ENCODE peak calls at places on chromosomes 7 and 10, in six cellular contexts. E is esophagus squamous epithelium, X is body of pancreas, A is lower leg skin, K is H54, C is HCT116. M is an unnamed sample.

GRCh38 chr7:118872568-118872967 is 648.1 kb downstream of the ANKRD7 start:
- DNase-seq in E (no peak), X (no peak), A (peak; percentile 28), K (no peak), C (peak; percentile 24), M (no peak)

GRCh38 chr10:69439350-69439739 is 11.9 kb upstream of the TSPAN15 start:
- DNase-seq in E (no peak), X (peak; percentile 55), A (peak; percentile 63), K (peak; percentile 83), C (no peak), M (no peak)

GRCh38 chr7:28865494-28866257 is 92.5 kb downstream of the TRIL start:
- DNase-seq in E (no peak), X (no peak), A (no peak), K (no peak), C (no peak), M (no peak)

GRCh38 chr10:122258136-122259074 is 12.7 kb upstream of the BTBD16 start:
- DNase-seq in E (no peak), X (no peak), A (no peak), K (no peak), C (no peak), M (no peak)

GRCh38 chr7:29563590-29564454 is at the start of gene PRR15:
- DNase-seq in E (no peak), X (peak; percentile 86), A (no peak), K (no peak), C (peak; percentile 76), M (peak; percentile 16)

GRCh38 chr7:92448185-92448747 is 984 bp downstream of the GATAD1 start:
- DNase-seq in E (no peak), X (peak; percentile 67), A (peak; percentile 58), K (peak; percentile 30), C (peak; percentile 57), M (peak; percentile 86)

GRCh38 chr7:111005445-111005844 is 85.5 kb upstream of the LRRN3 start:
- DNase-seq in E (no peak), X (no peak), A (no peak), K (no peak), C (no peak), M (no peak)

GRCh38 chr10:3014968-3015367 is 52.4 kb upstream of the PFKP start:
- DNase-seq in E (no peak), X (peak; percentile 19), A (no peak), K (no peak), C (no peak), M (no peak)

GRCh38 chr10:77845455-77845850 is 81.1 kb downstream of the DLG5 start:
- DNase-seq in E (no peak), X (no peak), A (no peak), K (no peak), C (no peak), M (no peak)

GRCh38 chr10:29430101-29430500 is 141.2 kb downstream of the LYZL1 start:
- DNase-seq in E (no peak), X (no peak), A (no peak), K (no peak), C (no peak), M (no peak)

GRCh38 chr7:2701832-2702593 is 14.0 kb downstream of the AMZ1 start:
- DNase-seq in E (no peak), X (peak; percentile 29), A (peak; percentile 64), K (peak; percentile 86), C (no peak), M (no peak)

GRCh38 chr10:27041196-27041595 is 59.1 kb downstream of the ANKRD26 start:
- DNase-seq in E (no peak), X (no peak), A (no peak), K (no peak), C (no peak), M (no peak)

GRCh38 chr10:75469018-75469616 is 37.7 kb downstream of the LRMDA start:
- DNase-seq in E (no peak), X (peak; percentile 27), A (peak; percentile 79), K (peak; percentile 76), C (no peak), M (no peak)

GRCh38 chr7:120609136-120609753 is 248.7 kb downstream of the TSPAN12 start:
- DNase-seq in E (no peak), X (no peak), A (no peak), K (no peak), C (no peak), M (no peak)

GRCh38 chr10:80619036-80619435 is 81.3 kb downstream of the SH2D4B start:
- DNase-seq in E (no peak), X (no peak), A (no peak), K (no peak), C (no peak), M (no peak)

GRCh38 chr10:85599081-85599480 is 767.5 kb downstream of the GRID1 start:
- DNase-seq in E (no peak), X (no peak), A (no peak), K (no peak), C (no peak), M (no peak)

GRCh38 chr10:493391-494148 is 195.9 kb downstream of the DIP2C start:
- DNase-seq in E (no peak), X (no peak), A (no peak), K (no peak), C (no peak), M (no peak)

GRCh38 chr7:145700488-145700887 is 416.1 kb upstream of the CNTNAP2 start:
- DNase-seq in E (no peak), X (no peak), A (no peak), K (no peak), C (no peak), M (no peak)

DNA sequence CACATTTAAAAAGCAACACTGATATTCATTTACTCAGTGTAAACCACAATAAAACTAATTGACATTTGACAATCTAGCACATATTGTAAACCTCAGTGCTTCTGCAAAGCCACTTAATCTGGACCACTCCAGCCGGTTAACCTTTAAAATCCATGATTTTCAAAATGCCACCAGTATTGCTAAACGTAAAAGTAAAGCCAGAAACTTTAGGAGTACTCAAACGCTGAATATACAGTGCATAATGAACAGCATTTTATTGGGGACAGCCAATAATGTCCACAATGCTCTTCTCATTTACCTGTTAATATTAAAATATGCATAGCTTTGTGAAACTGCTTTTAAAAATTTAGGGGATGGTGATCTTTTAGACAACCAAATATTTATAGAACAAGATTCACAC is 10.8 kb downstream of the HNRNPA2B1 start:
- DNase-seq in E (no peak), X (no peak), A (no peak), K (no peak), C (no peak), M (no peak)
- TF ChIP-seq POLR2A in E (no peak), X (no peak), A (no peak), K (no peak), C (no peak), M (no peak)

GRCh38 chr10:104339469-104340098 is 1.3 kb upstream of the ITPRIP start:
- DNase-seq in E (no peak), X (peak; percentile 71), A (peak; percentile 73), K (no peak), C (no peak), M (peak; percentile 82)

GRCh38 chr10:104340692-104341091 is 2.4 kb upstream of the ITPRIP start:
- DNase-seq in E (no peak), X (no peak), A (no peak), K (no peak), C (no peak), M (peak; percentile 71)

GRCh38 chr10:104337985-104338735 is at the start of gene ITPRIP:
- DNase-seq in E (peak; percentile 60), X (peak; percentile 70), A (peak; percentile 80), K (peak; percentile 60), C (peak; percentile 69), M (peak; percentile 91)

GRCh38 chr10:104337527-104337984 is 709 bp downstream of the ITPRIP start:
- DNase-seq in E (no peak), X (peak; percentile 38), A (no peak), K (no peak), C (no peak), M (peak; percentile 60)

DNA sequence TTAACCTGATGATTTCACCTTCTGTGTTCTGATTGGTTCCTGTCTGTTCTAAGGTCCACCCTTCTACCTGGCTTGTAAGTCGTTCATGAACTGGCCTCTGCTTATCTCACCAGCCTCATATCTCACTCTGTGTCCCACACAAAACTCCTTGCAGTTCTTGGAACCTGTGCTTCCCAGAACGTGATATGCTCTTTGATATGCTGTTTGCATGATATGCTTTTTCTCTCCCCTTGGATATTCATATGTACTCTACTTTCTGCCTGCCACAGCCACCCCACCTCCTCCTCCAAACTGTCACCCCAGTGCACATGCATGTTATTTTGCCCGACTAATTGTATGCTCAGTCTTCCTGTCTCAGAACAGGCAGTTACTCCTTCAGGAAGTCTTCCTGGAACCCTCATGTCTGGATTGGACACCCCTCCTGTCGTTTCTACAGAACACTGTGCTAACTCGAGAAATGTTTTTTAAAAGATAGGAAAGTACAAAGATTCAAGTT is 1.9 kb upstream of the ITPRIP start:
- DNase-seq in E (no peak), X (peak; percentile 64), A (no peak), K (no peak), C (no peak), M (peak; percentile 83)
- TF ChIP-seq POLR2A in E (no peak), X (no peak), A (no peak), K (no peak), C (no peak), M (peak; percentile 67)

GRCh38 chr10:73998623-73999622 is 1.0 kb downstream of the VCL start:
- DNase-seq in E (no peak), X (peak; percentile 72), A (peak; percentile 74), K (peak; percentile 63), C (peak; percentile 34), M (peak; percentile 14)

GRCh38 chr10:73997479-73997805 is 474 bp upstream of the VCL start:
- DNase-seq in E (no peak), X (no peak), A (no peak), K (no peak), C (no peak), M (peak; percentile 83)

GRCh38 chr10:73997806-73998622 is at the start of gene VCL:
- DNase-seq in E (peak; percentile 85), X (peak; percentile 99), A (peak; percentile 98), K (peak; percentile 93), C (peak; percentile 95), M (peak; percentile 95)

GRCh38 chr10:73999703-74000102 is 1.8 kb downstream of the VCL start:
- DNase-seq in E (no peak), X (no peak), A (no peak), K (no peak), C (no peak), M (no peak)

DNA sequence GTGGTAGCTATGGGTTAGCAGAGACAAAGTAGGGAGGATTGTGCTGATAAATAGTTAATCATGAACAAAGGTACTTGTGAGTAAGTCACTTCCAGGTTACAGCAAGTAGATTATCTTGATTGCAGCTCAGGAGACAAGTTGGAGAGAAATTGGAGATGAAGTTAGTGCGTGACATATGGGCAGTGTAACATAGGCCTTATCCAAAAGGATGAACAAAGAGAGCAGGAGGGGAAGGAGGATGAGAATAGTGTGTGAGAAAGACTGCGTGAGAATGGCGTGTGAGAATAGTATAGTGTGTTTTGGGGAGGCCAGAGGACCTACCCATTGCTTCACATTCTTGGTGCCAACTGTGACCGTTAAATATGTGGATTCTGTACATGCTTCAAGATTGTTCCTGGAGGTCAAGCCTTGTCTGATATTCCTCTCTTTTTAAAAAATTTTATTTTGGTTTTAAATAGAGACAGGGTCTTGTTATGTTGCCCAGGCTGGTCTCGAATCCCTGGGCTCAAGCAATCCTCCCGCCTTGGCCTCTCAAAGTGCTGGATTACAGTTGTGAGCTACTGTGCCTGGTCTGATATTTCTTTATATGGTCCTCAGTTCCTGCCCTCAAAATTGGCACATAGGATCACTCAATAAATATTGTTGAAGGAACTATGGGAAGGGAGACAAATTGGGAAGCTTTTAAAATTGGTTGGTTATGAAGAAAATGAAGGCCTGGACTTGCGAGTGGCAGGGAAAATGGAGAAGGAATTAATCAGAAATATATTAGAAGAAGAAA is 3.2 kb downstream of the VCL start:
- DNase-seq in E (no peak), X (no peak), A (no peak), K (no peak), C (no peak), M (no peak)
- TF ChIP-seq POLR2A in E (no peak), X (no peak), A (no peak), K (no peak), C (no peak), M (no peak)

GRCh38 chr7:368651-369475 is 78.9 kb downstream of the FOXL3 start:
- DNase-seq in E (no peak), X (peak; percentile 45), A (no peak), K (no peak), C (no peak), M (no peak)
- TF ChIP-seq POLR2A in E (no peak), X (no peak), A (no peak), K (no peak), C (no peak), M (no peak)